ENCODE peak calls at places on chromosomes 3 and 15, in nine cellular contexts. M, V, W, O, P, K, L, Q and H are unnamed samples. For H3K27me3, the result is how much of the 10 kb centered on the place peaks cover.

GRCh38 chr3:149604125-149604851 is 53.5 kb downstream of the WWTR1 start:
- DNase-seq in M (no peak), V (no peak), W (peak), O (no peak), P (no peak), K (no peak), L (no peak), Q (no peak), H (no peak)

GRCh38 chr3:64291345-64291744 is 66.1 kb upstream of the PRICKLE2 start:
- DNase-seq in M (peak), V (peak), W (no peak), O (no peak), P (no peak), K (no peak), L (peak), Q (no peak), H (no peak)

GRCh38 chr3:150391200-150391599 is 16.9 kb upstream of the TSC22D2 start:
- DNase-seq in M (no peak), V (peak), W (no peak), O (no peak), P (no peak), K (no peak), L (no peak), Q (no peak), H (no peak)

GRCh38 chr15:74038707-74039655 is 43.4 kb downstream of the GOLGA6A start:
- DNase-seq in M (no peak), V (no peak), W (no peak), O (no peak), P (no peak), K (no peak), L (no peak), Q (no peak), H (no peak)

GRCh38 chr15:31453558-31454318 is 127.1 kb downstream of the KLF13 start:
- DNase-seq in M (peak), V (no peak), W (no peak), O (no peak), P (no peak), K (no peak), L (no peak), Q (peak), H (no peak)

GRCh38 chr3:89289791-89290190 is 182.4 kb downstream of the EPHA3 start:
- DNase-seq in M (no peak), V (no peak), W (no peak), O (no peak), P (no peak), K (no peak), L (no peak), Q (no peak), H (no peak)

GRCh38 chr3:13022348-13023250 is 50.6 kb downstream of the IQSEC1 start:
- DNase-seq in M (no peak), V (peak), W (peak), O (no peak), P (no peak), K (peak), L (peak), Q (no peak), H (peak)

GRCh38 chr3:42525212-42525611 is 22.8 kb downstream of the VIPR1 start:
- DNase-seq in M (no peak), V (no peak), W (no peak), O (no peak), P (no peak), K (no peak), L (no peak), Q (no peak), H (no peak)

GRCh38 chr3:180802837-180803236 is 109.6 kb upstream of the FXR1 start:
- DNase-seq in M (no peak), V (peak), W (peak), O (peak), P (no peak), K (peak), L (no peak), Q (no peak), H (no peak)

GRCh38 chr3:96863129-96863740 is 48.8 kb downstream of the EPHA6 start:
- DNase-seq in M (peak), V (peak), W (peak), O (no peak), P (peak), K (peak), L (peak), Q (no peak), H (no peak)

GRCh38 chr3:32018723-32019564 is 37.4 kb downstream of the ZNF860 start:
- DNase-seq in M (no peak), V (peak), W (peak), O (peak), P (peak), K (peak), L (no peak), Q (no peak), H (no peak)
- H3K27ac ChIP-seq in M (peak), V (no peak), W (no peak), O (no peak), P (no peak), K (no peak), L (peak), Q (no peak), H (no peak)

GRCh38 chr3:53182759-53183355 is 21.8 kb downstream of the PRKCD start:
- DNase-seq in M (no peak), V (no peak), W (no peak), O (no peak), P (no peak), K (no peak), L (no peak), Q (no peak), H (no peak)

GRCh38 chr3:53180305-53181023 is 19.5 kb downstream of the PRKCD start:
- DNase-seq in M (peak), V (no peak), W (no peak), O (no peak), P (no peak), K (no peak), L (no peak), Q (no peak), H (no peak)

GRCh38 chr3:53181024-53181371 is 20.0 kb downstream of the PRKCD start:
- DNase-seq in M (no peak), V (no peak), W (no peak), O (no peak), P (no peak), K (no peak), L (no peak), Q (no peak), H (no peak)

GRCh38 chr3:53179580-53179979 is 18.6 kb downstream of the PRKCD start:
- DNase-seq in M (no peak), V (no peak), W (no peak), O (no peak), P (no peak), K (no peak), L (no peak), Q (no peak), H (no peak)

DNA sequence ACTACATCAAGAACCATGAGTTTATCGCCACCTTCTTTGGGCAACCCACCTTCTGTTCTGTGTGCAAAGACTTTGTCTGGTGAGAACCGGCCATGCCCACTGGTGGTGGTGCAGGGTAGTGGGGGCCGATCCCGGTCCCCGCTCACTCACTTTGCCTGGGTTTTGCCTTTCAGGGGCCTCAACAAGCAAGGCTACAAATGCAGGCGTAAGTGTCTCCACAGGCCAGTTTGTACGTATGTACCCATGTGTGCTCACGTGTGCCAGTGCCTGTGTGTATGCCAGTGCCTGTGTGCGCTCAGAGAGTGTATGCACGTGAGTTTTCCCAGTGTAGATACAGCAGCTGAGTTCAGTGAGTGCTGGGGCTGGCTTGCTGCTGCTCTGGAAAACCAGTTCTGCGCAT is 20.5 kb downstream of the PRKCD start:
- DNase-seq in M (no peak), V (no peak), W (no peak), O (no peak), P (no peak), K (no peak), L (no peak), Q (no peak), H (no peak)
- TF ChIP-seq POLR2AphosphoS5 in M (no peak), V (no peak), W (no peak), O (no peak), P (no peak), K (no peak), L (no peak), Q (no peak), H (no peak)

GRCh38 chr15:37102315-37103021 is 2.1 kb upstream of the MEIS2 start:
- DNase-seq in M (no peak), V (peak), W (peak), O (no peak), P (no peak), K (no peak), L (peak), Q (no peak), H (no peak)

GRCh38 chr15:37104413-37105392 is 4.4 kb upstream of the MEIS2 start:
- DNase-seq in M (no peak), V (no peak), W (no peak), O (no peak), P (no peak), K (peak), L (no peak), Q (no peak), H (no peak)

GRCh38 chr15:37105795-37106333 is 5.5 kb upstream of the MEIS2 start:
- DNase-seq in M (no peak), V (no peak), W (no peak), O (no peak), P (no peak), K (no peak), L (no peak), Q (no peak), H (no peak)

GRCh38 chr15:37101634-37102314 is 1.4 kb upstream of the MEIS2 start:
- DNase-seq in M (peak), V (peak), W (peak), O (peak), P (peak), K (peak), L (peak), Q (no peak), H (no peak)

DNA sequence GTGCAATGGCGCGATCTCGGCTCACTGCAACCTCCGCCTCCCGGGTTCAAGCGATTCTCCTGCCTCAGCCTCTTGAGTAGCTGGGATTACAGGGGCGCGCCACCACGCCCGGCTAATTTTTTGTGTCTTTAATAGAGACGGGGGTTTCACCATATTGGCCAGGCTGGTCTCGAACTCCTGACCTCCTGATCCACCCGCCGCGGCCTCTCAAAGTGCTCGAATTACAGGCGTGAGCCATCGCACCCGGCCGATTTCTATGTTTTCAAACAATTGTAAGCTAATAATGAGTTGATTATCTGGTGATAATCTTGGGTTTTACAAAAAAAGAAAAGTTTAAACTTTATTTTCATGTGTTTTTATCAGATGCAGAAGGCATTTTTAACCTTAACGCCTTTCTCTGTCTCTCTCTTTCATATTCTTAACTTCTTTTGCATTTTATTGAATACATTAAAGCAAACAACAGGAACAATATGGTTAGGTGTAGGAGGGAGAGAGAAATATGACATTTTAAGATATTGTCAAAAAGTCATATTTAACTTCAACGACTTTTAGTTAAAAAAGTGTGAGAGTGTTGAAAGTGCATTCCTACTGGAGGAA is 3.2 kb upstream of the MEIS2 start:
- DNase-seq in M (no peak), V (no peak), W (no peak), O (no peak), P (no peak), K (no peak), L (no peak), Q (no peak), H (no peak)
- H3K27me3 ChIP-seq in M (half or more), V (under half), W (half or more), O (under half), P (under half), K (under half), L (under half), Q (under half), H (under half)

DNA sequence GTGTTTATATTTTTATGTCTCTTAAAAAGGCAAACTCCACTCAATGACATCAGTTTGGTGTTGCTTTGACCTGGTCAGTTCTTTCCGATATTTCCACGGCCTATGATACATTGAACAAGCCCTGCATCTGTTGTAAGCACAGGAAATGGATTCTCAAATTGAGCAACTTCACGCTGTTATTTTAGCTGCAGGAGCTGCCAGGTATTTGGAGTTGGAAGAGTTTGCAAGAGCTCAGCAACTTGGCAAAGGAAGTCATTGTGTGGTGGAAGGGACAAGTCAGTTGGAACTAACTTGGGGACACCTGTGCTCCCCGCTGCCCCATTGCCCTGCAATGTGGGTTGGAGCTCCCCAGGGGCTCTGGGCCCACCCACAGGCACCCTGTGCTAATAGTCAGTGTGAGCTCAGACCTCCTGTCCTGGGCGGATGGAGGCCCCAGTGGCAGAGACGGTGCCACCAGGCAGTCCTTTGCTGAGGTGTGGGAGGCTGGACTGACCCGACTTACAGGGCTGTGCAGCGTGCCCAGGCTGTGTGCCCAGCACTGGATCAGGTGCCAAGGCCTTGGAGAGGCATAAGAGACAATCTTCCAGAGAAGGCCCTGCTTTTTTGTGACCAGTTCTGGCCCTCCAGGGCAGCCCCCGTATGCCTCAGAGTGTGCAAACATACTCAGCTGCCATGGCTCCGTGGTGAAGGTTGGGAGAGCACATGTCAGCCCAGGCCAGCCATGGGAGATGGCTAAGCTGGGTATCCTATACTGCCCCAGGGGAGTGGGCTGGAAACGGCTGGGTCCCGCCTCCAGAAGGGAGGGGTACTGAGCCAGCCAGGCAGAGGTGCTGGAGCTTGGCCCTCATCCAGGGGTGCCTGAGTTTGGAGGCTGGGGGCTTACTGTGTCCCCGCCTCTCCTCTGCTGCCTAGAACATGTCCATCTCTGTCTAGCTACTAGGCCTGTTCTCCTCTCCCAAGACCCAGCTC is 43.5 kb downstream of the KY start:
- DNase-seq in M (no peak), V (no peak), W (no peak), O (no peak), P (no peak), K (peak), L (no peak), Q (no peak), H (no peak)
- H3K27ac ChIP-seq in M (no peak), V (no peak), W (no peak), O (no peak), P (no peak), K (no peak), L (no peak), Q (no peak), H (no peak)